ENCODE peak calls at places on chromosomes 16 and 17, in five cellular contexts. E, K, L, Q and Z are unnamed samples.
A peak's percentile ranks its signal among the peaks of the same experiment; 100 is the strongest.

GRCh38 chr17:5557485-5557884 is 26.8 kb downstream of the NLRP1 start:
- DNase-seq in E (no peak), K (peak; percentile 84), L (peak; percentile 34), Q (no peak), Z (no peak)

GRCh38 chr17:58338907-58339774 is 10.5 kb upstream of the TSPOAP1 start:
- DNase-seq in E (peak; percentile 61), K (peak; percentile 88), L (peak; percentile 87), Q (peak; percentile 42), Z (peak; percentile 40)

GRCh38 chr17:8359769-8360168 is 16.7 kb downstream of the KRABD2 start:
- DNase-seq in E (no peak), K (peak; percentile 96), L (peak; percentile 88), Q (no peak), Z (no peak)

GRCh38 chr17:33575046-33575445 is 282.0 kb upstream of the ASIC2 start:
- DNase-seq in E (no peak), K (no peak), L (no peak), Q (no peak), Z (no peak)

GRCh38 chr17:15261818-15262290 is 3.3 kb downstream of the PMP22 start:
- DNase-seq in E (no peak), K (no peak), L (peak; percentile 27), Q (no peak), Z (no peak)

GRCh38 chr16:56689171-56689570 is 6.9 kb downstream of the MT1X start:
- DNase-seq in E (no peak), K (no peak), L (no peak), Q (no peak), Z (no peak)

GRCh38 chr17:4043862-4044261 is 79.6 kb upstream of the ATP2A3 start:
- DNase-seq in E (no peak), K (no peak), L (no peak), Q (peak; percentile 65), Z (no peak)

GRCh38 chr17:2815781-2816185 is 19.5 kb downstream of the RAP1GAP2 start:
- DNase-seq in E (no peak), K (no peak), L (no peak), Q (peak; percentile 33), Z (no peak)

GRCh38 chr17:17062356-17062755 is 20.1 kb downstream of the MPRIP start:
- DNase-seq in E (no peak), K (no peak), L (peak; percentile 45), Q (no peak), Z (no peak)

GRCh38 chr17:17061516-17061915 is 19.3 kb downstream of the MPRIP start:
- DNase-seq in E (no peak), K (no peak), L (no peak), Q (no peak), Z (no peak)

GRCh38 chr17:17064322-17064721 is 22.1 kb downstream of the MPRIP start:
- DNase-seq in E (no peak), K (no peak), L (no peak), Q (no peak), Z (no peak)

GRCh38 chr17:17063546-17064122 is 21.4 kb downstream of the MPRIP start:
- DNase-seq in E (no peak), K (no peak), L (no peak), Q (no peak), Z (no peak)

DNA sequence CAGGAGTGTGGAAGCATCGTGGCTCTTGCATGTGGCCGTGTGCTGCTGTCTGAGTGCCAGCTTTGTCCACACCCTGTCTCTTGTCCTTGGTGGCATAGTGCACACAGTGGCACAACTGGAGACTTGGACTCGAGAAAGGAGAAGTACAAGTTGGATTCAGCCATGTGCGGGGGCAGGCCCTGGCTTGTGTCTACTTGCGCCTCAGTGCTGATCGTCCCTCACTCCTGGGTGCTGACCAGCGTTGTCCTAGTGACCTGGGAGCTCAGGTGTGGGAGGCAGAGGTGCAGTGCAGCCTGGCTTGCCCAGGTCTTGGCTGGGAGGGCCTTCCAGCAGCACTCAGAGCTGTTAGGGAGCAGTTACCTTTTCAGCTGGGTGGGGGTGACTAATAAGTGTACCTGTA is 20.6 kb downstream of the MPRIP start:
- DNase-seq in E (no peak), K (no peak), L (no peak), Q (no peak), Z (no peak)
- H3K4me1 ChIP-seq in E (no peaks in the 10 kb centered on the region), K (peaks cover 9% of the 10 kb centered on the region), L (no peaks in the 10 kb centered on the region), Q (peaks cover 56% of the 10 kb centered on the region), Z (peaks cover 18% of the 10 kb centered on the region)

GRCh38 chr17:27240086-27240801 is 53.7 kb upstream of the WSB1 start:
- DNase-seq in E (no peak), K (no peak), L (no peak), Q (no peak), Z (no peak)
- H3K4me1 ChIP-seq in E (peaks cover 6% of the 10 kb centered on the region), K (peaks cover 12% of the 10 kb centered on the region), L (no peaks in the 10 kb centered on the region), Q (no peaks in the 10 kb centered on the region), Z (no peaks in the 10 kb centered on the region)

GRCh38 chr17:81424613-81425017 is 29.4 kb downstream of the BAHCC1 start:
- DNase-seq in E (no peak), K (no peak), L (no peak), Q (no peak), Z (no peak)
- H3K4me1 ChIP-seq in E (peaks cover 44% of the 10 kb centered on the region), K (peaks cover 48% of the 10 kb centered on the region), L (peaks cover 10% of the 10 kb centered on the region), Q (peaks cover 24% of the 10 kb centered on the region), Z (peaks cover 23% of the 10 kb centered on the region)

DNA sequence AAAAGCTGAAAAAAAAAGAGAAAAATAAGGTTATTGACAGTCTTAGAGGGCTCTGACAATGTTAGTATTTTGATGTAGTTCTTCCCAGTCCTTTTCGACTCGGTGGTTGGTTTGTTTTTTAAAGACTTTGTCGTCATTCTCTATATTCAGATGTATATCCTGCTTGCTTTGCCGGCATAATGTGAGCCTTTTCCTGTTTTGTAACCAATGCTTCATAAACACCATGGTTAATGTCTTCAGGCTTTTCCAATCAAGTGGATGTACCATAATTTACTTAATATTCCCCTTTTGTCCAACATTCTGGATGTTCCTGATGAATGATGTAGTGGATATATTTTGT is 45.4 kb downstream of the RAI1 start:
- DNase-seq in E (no peak), K (no peak), L (no peak), Q (no peak), Z (peak; percentile 72)
- H3K4me1 ChIP-seq in E (peaks cover 28% of the 10 kb centered on the region), K (peaks cover 37% of the 10 kb centered on the region), L (peaks cover 15% of the 10 kb centered on the region), Q (peaks cover 20% of the 10 kb centered on the region), Z (peaks cover 23% of the 10 kb centered on the region)

DNA sequence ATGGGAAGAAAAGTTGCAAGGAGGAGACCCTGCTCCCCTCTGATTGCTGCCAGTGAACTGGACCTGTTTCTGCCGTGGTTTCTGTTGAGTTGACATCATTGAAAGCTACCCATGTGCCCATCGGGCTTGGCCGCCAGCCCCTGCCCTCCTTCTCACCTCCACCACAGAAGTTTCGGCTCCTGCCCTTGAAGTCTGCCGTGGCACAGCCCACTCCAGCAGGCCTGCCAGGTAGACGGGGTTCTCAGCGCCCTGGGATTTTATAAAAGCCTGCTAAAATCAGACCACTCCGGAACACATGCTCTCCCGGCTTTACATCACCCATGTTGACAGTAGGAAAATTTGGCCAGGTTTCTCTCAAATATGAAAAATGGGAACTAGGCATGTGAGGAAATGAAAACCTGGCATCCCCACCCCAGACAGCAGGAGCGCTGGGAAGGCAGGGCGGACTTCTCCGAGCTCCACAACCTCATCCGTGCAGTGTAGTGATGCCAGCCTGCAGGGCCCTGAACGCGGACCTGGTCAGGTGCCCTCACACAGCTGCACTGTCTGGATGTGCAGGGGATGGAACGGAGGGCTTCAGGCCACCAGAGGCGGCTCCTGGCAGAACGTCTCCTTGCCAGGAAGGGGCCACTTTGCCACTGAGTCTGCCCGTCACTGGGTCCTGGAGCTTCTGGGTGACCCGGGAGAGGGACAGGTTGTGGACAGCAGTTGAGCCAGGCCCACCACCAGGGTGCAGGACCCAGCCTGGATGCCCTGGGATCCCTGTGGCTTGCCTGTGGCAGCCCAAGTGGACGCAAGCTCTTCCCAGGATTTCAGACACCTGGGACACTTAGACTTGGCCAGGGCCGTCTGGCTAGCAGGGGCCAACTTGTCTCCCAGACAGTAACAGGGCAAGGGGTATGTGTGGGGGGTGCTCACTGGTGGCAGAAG is 6.9 kb upstream of the GSE1 start:
- DNase-seq in E (no peak), K (no peak), L (no peak), Q (no peak), Z (no peak)
- H3K4me1 ChIP-seq in E (peaks cover 63% of the 10 kb centered on the region), K (peaks cover 13% of the 10 kb centered on the region), L (peaks cover 71% of the 10 kb centered on the region), Q (peaks cover 12% of the 10 kb centered on the region), Z (peaks cover 10% of the 10 kb centered on the region)

DNA sequence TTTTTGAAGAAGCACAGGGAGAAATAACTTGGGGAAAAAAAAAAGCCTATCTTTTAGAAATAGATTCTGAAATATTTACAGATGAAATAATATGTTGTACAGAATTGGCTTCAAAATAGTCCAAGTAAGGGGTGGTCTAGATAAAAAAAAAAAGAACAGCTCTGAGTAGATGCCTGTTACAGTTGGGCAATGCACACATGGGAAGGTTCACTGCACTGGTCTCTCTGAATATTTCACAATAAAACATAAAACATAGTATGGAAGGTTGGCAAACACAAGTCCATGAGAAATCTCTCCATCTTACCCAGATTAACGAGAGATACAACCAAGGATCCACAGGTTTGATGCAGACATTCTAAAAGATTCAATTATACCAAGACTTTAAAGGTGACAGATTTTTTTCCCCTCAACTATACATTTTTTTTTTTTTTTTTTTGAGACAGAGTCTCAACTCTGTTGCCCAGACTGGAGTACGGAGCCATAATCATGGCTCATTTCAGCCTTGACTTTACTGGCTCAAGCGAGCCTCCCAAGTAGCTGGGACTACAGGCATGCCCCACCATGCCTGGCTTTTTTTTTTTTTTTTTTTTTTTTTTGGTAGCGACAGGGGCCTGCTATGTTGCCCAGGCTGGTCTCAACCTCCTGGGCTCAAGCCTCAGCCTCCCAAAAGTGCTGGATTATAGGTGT is 58.0 kb downstream of the KANSL1 start:
- DNase-seq in E (no peak), K (no peak), L (peak; percentile 52), Q (no peak), Z (no peak)
- H3K4me1 ChIP-seq in E (no peaks in the 10 kb centered on the region), K (peaks cover 6% of the 10 kb centered on the region), L (peaks cover 59% of the 10 kb centered on the region), Q (peaks cover 98% of the 10 kb centered on the region), Z (peaks cover 70% of the 10 kb centered on the region)

GRCh38 chr17:52149626-52150025 is 8.9 kb downstream of the CA10 start:
- DNase-seq in E (no peak), K (no peak), L (no peak), Q (no peak), Z (no peak)
- H3K4me1 ChIP-seq in E (no peaks in the 10 kb centered on the region), K (no peaks in the 10 kb centered on the region), L (no peaks in the 10 kb centered on the region), Q (no peaks in the 10 kb centered on the region), Z (no peaks in the 10 kb centered on the region)